ENCODE peak calls at places on chromosomes 11 and 22, in eight cellular contexts. L is type B pancreatic cell, H is H1, F is kidney glomerular epithelial cell, G is NCI-H82, X is NCI-H1930, B is neuronal stem cell, J is GOT3. U is an unnamed sample.
A peak's percentile ranks its signal among the peaks of the same experiment; 100 is the strongest.

GRCh38 chr11:110428956-110429613 is 663 bp upstream of the FDX1 start:
- DNase-seq in B (no peak), J (no peak), F (no peak), X (no peak), L (no peak), G (no peak), H (no peak), U (peak; percentile 35)

GRCh38 chr11:9550209-9550628 is 23.3 kb upstream of the WEE1 start:
- DNase-seq in F (no peak), J (no peak), G (no peak), L (no peak), X (no peak), B (no peak), H (peak; percentile 29), U (no peak)

GRCh38 chr11:69086741-69087524 is 38.2 kb downstream of the TPCN2 start:
- DNase-seq in J (no peak), B (no peak), H (no peak), X (no peak), G (no peak), L (no peak), F (no peak), U (no peak)

GRCh38 chr11:86370171-86370570 is 4.5 kb upstream of the CCDC81 start:
- DNase-seq in B (no peak), J (no peak), G (no peak), X (no peak), L (no peak), F (no peak), H (no peak), U (no peak)

GRCh38 chr11:78730267-78730824 is 155.7 kb upstream of the NARS2 start:
- DNase-seq in H (no peak), G (no peak), J (no peak), B (no peak), X (no peak), L (no peak), F (no peak), U (no peak)

GRCh38 chr11:1198766-1199688 is 23.8 kb upstream of the MUC5B start:
- DNase-seq in H (no peak), X (no peak), G (no peak), J (no peak), F (no peak), L (peak; percentile 70), B (no peak), U (no peak)

GRCh38 chr11:12449961-12450715 is 72.8 kb downstream of the PARVA start:
- DNase-seq in X (no peak), L (no peak), F (peak; percentile 38), G (no peak), B (no peak), J (no peak), H (no peak), U (no peak)

GRCh38 chr11:110296226-110297081 is at the start of gene RDX:
- DNase-seq in L (peak; percentile 82), B (peak; percentile 83), F (peak; percentile 85), H (peak; percentile 84), G (peak; percentile 75), X (peak; percentile 78), J (peak; percentile 36), U (peak; percentile 87)

GRCh38 chr11:134332189-134332631 is 422 bp downstream of the GLB1L2 start:
- DNase-seq in L (no peak), B (peak; percentile 35), X (peak; percentile 36), H (peak; percentile 70), G (peak; percentile 37), J (no peak), F (no peak), U (no peak)

GRCh38 chr11:3849297-3849874 is 6.1 kb upstream of the STIM1 start:
- DNase-seq in G (peak; percentile 56), B (peak; percentile 46), X (peak; percentile 28), F (peak; percentile 33), J (no peak), L (no peak), H (no peak), U (peak; percentile 69)

GRCh38 chr11:48093795-48094642 is 113.7 kb downstream of the PTPRJ start:
- DNase-seq in X (no peak), F (no peak), G (peak; percentile 98), J (no peak), B (no peak), H (peak; percentile 8), L (peak; percentile 6), U (no peak)

GRCh38 chr11:6362185-6362867 is 27.9 kb upstream of the SMPD1 start:
- DNase-seq in J (no peak), H (no peak), F (no peak), B (no peak), G (no peak), X (no peak), L (no peak), U (no peak)

GRCh38 chr22:38051261-38051660 is 5.9 kb upstream of the PICK1 start:
- DNase-seq in G (no peak), L (no peak), J (no peak), H (no peak), B (no peak), X (no peak), F (no peak), U (no peak)

GRCh38 chr11:12893787-12894672 is 115.1 kb upstream of the RASSF10 start:
- DNase-seq in J (no peak), H (peak; percentile 89), B (peak; percentile 59), X (peak; percentile 56), L (peak; percentile 76), F (peak; percentile 28), G (peak; percentile 42), U (peak; percentile 46)

GRCh38 chr11:126311464-126312291 is 7.8 kb downstream of the DCPS start:
- DNase-seq in L (no peak), H (no peak), J (no peak), F (no peak), X (no peak), G (no peak), B (no peak), U (peak; percentile 97)

GRCh38 chr22:43890901-43891331 is 897 bp downstream of the PNPLA5 start:
- DNase-seq in B (no peak), G (no peak), X (no peak), H (no peak), J (no peak), F (no peak), L (no peak), U (no peak)

GRCh38 chr11:58659404-58659803 is 36.9 kb downstream of the CNTF start:
- DNase-seq in J (no peak), L (no peak), G (no peak), H (no peak), B (no peak), F (no peak), X (no peak), U (no peak)

GRCh38 chr11:74085542-74085892 is 76.6 kb upstream of the UCP3 start:
- DNase-seq in F (no peak), G (no peak), B (no peak), J (no peak), L (no peak), H (no peak), X (no peak), U (no peak)

GRCh38 chr22:22810018-22810427 is 77.6 kb upstream of the IGLL5 start:
- DNase-seq in B (no peak), J (no peak), H (no peak), F (peak; percentile 0), X (peak; percentile 32), G (peak; percentile 68), L (peak; percentile 71), U (peak; percentile 42)

GRCh38 chr11:103845331-103845730 is 191.1 kb upstream of the DDI1 start:
- DNase-seq in G (no peak), H (no peak), J (no peak), X (no peak), B (no peak), F (no peak), L (no peak), U (no peak)

GRCh38 chr11:95891423-95892177 is 32.3 kb downstream of the MTMR2 start:
- DNase-seq in J (no peak), G (no peak), X (no peak), L (no peak), F (peak; percentile 18), B (no peak), H (no peak), U (no peak)

GRCh38 chr11:46560300-46561025 is 33.4 kb downstream of the AMBRA1 start:
- DNase-seq in F (peak; percentile 7), X (no peak), L (no peak), B (no peak), H (no peak), J (no peak), G (no peak), U (peak; percentile 43)

GRCh38 chr11:46277313-46277622 is 194 bp upstream of the CREB3L1 start:
- DNase-seq in J (no peak), H (no peak), L (no peak), X (peak; percentile 40), B (no peak), F (peak; percentile 36), G (peak; percentile 83), U (no peak)

GRCh38 chr22:45007946-45008852 is 1.6 kb downstream of the PHF21B start:
- DNase-seq in H (peak; percentile 80), F (no peak), G (peak; percentile 43), L (no peak), X (no peak), B (peak; percentile 69), J (no peak), U (no peak)

GRCh38 chr22:30876925-30877553 is 91.5 kb downstream of the MORC2 start:
- DNase-seq in B (no peak), H (no peak), G (no peak), F (no peak), X (no peak), L (no peak), J (no peak), U (no peak)

GRCh38 chr11:57775474-57775873 is 13.9 kb downstream of the CTNND1 start:
- DNase-seq in J (no peak), L (no peak), B (no peak), F (no peak), X (no peak), G (peak; percentile 63), H (no peak), U (no peak)

GRCh38 chr11:1546077-1546535 is 26.0 kb downstream of the DUSP8 start:
- DNase-seq in L (no peak), F (no peak), X (no peak), H (peak; percentile 74), G (no peak), J (no peak), B (no peak), U (no peak)

GRCh38 chr11:131423715-131424114 is 53.3 kb downstream of the NTM start:
- DNase-seq in J (no peak), B (no peak), H (no peak), G (no peak), F (no peak), X (no peak), L (no peak), U (no peak)

GRCh38 chr22:49971232-49972162 is 10.9 kb downstream of the PIM3 start:
- DNase-seq in L (no peak), X (no peak), G (no peak), H (peak; percentile 62), J (peak; percentile 55), F (no peak), B (no peak), U (peak; percentile 57)

GRCh38 chr11:122180435-122180834 is 64.4 kb upstream of the BLID start:
- DNase-seq in F (peak; percentile 72), B (no peak), L (no peak), H (no peak), G (no peak), X (no peak), J (peak; percentile 7), U (peak; percentile 50)

GRCh38 chr11:123588117-123588815 is 66.2 kb downstream of the SCN3B start:
- DNase-seq in H (no peak), X (no peak), F (peak; percentile 84), B (no peak), L (no peak), G (no peak), J (no peak), U (no peak)

GRCh38 chr11:1839924-1840779 is 1.4 kb downstream of the TNNI2 start:
- DNase-seq in G (no peak), F (no peak), X (no peak), L (no peak), H (no peak), J (no peak), B (no peak), U (peak; percentile 85)

GRCh38 chr11:126793596-126793995 is 207.0 kb downstream of the KIRREL3 start:
- DNase-seq in B (no peak), G (no peak), X (no peak), J (no peak), H (no peak), F (no peak), L (no peak), U (no peak)

GRCh38 chr22:32340437-32340836 is 17.2 kb upstream of the RFPL3 start:
- DNase-seq in B (no peak), G (no peak), L (peak; percentile 65), J (no peak), H (peak; percentile 47), X (no peak), F (no peak), U (no peak)

U was measured in NB4.